ENCODE peak calls at places on chromosomes 12 and 14, in six cellular contexts. J is IMR-90, L is fibroblast of lung, X is omental fat pad, F is psoas muscle, C is thoracic aorta. I is an unnamed sample.

GRCh38 chr12:110282343-110282860 is 1.4 kb downstream of the ATP2A2 start:
- DNase-seq in J (no peak), L (no peak), X (no peak), F (no peak), C (no peak), I (no peak)

GRCh38 chr12:63982787-63983186 is 138.3 kb downstream of the SRGAP1 start:
- DNase-seq in J (no peak), L (no peak), X (no peak), F (no peak), C (no peak), I (no peak)

GRCh38 chr14:77123381-77124344 is 17.9 kb downstream of the ZDHHC22 start:
- DNase-seq in J (no peak), L (no peak), X (no peak), F (no peak), C (no peak), I (no peak)

GRCh38 chr12:74782086-74782485 is 244.5 kb downstream of the ATXN7L3B start:
- DNase-seq in J (no peak), L (no peak), X (no peak), F (no peak), C (no peak), I (peak; percentile 5)

GRCh38 chr14:103556976-103557758 is 5.3 kb downstream of the BAG5 start:
- DNase-seq in J (no peak), L (no peak), X (no peak), F (no peak), C (no peak), I (no peak)

GRCh38 chr14:68718033-68718725 is 74.7 kb downstream of the ZFP36L1 start:
- DNase-seq in J (no peak), L (no peak), X (no peak), F (no peak), C (no peak), I (peak; percentile 11)

GRCh38 chr12:990308-990648 is 745 bp upstream of the ERC1 start:
- DNase-seq in J (peak; percentile 74), L (peak; percentile 73), X (peak; percentile 38), F (peak; percentile 76), C (peak; percentile 41), I (peak; percentile 72)

GRCh38 chr12:116662612-116663144 is 75.2 kb downstream of the SPRING1 start:
- DNase-seq in J (peak; percentile 37), L (peak; percentile 36), X (no peak), F (no peak), C (no peak), I (peak; percentile 48)

GRCh38 chr12:45622210-45622937 is 107.1 kb upstream of the ARID2 start:
- DNase-seq in J (no peak), L (no peak), X (no peak), F (no peak), C (no peak), I (no peak)

GRCh38 chr12:94074970-94075695 is 73.2 kb upstream of the PLXNC1 start:
- DNase-seq in J (peak; percentile 89), L (peak; percentile 89), X (no peak), F (peak; percentile 65), C (no peak), I (peak; percentile 95)

GRCh38 chr14:92687681-92688433 is 60.6 kb downstream of the LGMN start:
- DNase-seq in J (no peak), L (peak; percentile 52), X (no peak), F (peak; percentile 43), C (no peak), I (peak; percentile 47)

GRCh38 chr12:92546259-92546825 is 156.4 kb upstream of the PLEKHG7 start:
- DNase-seq in J (no peak), L (no peak), X (no peak), F (no peak), C (no peak), I (no peak)

GRCh38 chr14:34331728-34332623 is 130.1 kb downstream of the SPTSSA start:
- DNase-seq in J (peak; percentile 62), L (peak; percentile 71), X (peak; percentile 33), F (peak; percentile 59), C (no peak), I (peak; percentile 78)

GRCh38 chr12:25501565-25501964 is 51.5 kb downstream of the LMNTD1 start:
- DNase-seq in J (peak; percentile 33), L (peak; percentile 53), X (no peak), F (no peak), C (no peak), I (peak; percentile 49)

GRCh38 chr14:30657050-30657449 is 34.9 kb downstream of the SCFD1 start:
- DNase-seq in J (no peak), L (no peak), X (no peak), F (no peak), C (no peak), I (no peak)

DNA sequence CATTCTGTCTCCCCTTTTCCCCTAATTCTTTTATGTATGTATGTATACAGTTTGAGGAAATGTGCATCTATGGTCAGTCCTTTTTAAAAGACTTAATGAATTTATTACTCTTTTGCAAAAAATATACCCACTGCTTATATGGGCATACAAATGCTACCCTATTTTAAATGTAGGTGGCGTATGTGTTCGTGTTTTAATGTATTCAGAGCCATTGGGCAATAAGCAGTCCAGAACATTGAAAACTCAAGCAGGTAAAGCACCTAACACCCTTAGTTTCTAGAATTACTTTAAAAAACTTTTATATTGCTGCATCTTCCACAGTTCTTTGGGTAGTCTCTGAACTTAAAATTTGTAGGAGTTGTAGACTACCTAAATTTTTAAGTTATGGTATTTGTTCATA is 42.6 kb upstream of the A2ML1 start:
- DNase-seq in J (no peak), L (no peak), X (no peak), F (no peak), C (no peak), I (no peak)
- TF ChIP-seq CTCF in J (no peak), L (no peak), X (no peak), F (no peak), C (no peak), I (no peak)

GRCh38 chr12:130104114-130104513 is 58.1 kb upstream of the FZD10 start:
- DNase-seq in J (no peak), L (no peak), X (no peak), F (no peak), C (no peak), I (no peak)
- TF ChIP-seq CTCF in J (no peak), L (no peak), X (no peak), F (no peak), C (no peak), I (no peak)

GRCh38 chr12:81252228-81252627 is 174.3 kb downstream of the ACSS3 start:
- DNase-seq in J (no peak), L (no peak), X (no peak), F (no peak), C (no peak), I (no peak)

GRCh38 chr12:81255947-81256346 is 178.1 kb downstream of the ACSS3 start:
- DNase-seq in J (no peak), L (no peak), X (no peak), F (no peak), C (no peak), I (no peak)

GRCh38 chr12:81253360-81253759 is 175.5 kb downstream of the ACSS3 start:
- DNase-seq in J (no peak), L (no peak), X (no peak), F (no peak), C (no peak), I (no peak)

GRCh38 chr12:81257952-81258551 is 180.2 kb downstream of the ACSS3 start:
- DNase-seq in J (peak; percentile 47), L (peak; percentile 47), X (no peak), F (no peak), C (no peak), I (peak; percentile 73)

DNA sequence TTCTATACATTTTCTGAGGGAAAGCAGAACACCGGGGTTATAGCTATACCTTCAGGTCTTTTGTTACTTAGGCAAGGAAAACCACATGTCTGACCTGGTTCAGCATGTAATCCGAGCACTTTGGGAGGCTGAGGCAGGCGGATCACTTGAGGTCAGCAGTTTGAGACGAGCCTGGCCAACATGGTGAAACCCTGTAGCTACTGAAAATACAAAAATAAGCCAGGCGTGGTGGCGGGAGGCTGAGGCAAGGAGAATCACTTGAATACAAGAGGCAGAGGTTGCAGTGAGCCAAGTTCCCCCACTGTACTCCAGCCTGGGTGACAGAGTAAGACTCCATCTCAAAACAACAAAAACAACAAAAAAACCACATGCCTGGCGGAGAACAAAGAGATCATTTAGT is 177.6 kb downstream of the ACSS3 start:
- DNase-seq in J (no peak), L (no peak), X (no peak), F (no peak), C (no peak), I (no peak)
- TF ChIP-seq CTCF in J (no peak), L (no peak), X (no peak), F (no peak), C (no peak), I (no peak)

DNA sequence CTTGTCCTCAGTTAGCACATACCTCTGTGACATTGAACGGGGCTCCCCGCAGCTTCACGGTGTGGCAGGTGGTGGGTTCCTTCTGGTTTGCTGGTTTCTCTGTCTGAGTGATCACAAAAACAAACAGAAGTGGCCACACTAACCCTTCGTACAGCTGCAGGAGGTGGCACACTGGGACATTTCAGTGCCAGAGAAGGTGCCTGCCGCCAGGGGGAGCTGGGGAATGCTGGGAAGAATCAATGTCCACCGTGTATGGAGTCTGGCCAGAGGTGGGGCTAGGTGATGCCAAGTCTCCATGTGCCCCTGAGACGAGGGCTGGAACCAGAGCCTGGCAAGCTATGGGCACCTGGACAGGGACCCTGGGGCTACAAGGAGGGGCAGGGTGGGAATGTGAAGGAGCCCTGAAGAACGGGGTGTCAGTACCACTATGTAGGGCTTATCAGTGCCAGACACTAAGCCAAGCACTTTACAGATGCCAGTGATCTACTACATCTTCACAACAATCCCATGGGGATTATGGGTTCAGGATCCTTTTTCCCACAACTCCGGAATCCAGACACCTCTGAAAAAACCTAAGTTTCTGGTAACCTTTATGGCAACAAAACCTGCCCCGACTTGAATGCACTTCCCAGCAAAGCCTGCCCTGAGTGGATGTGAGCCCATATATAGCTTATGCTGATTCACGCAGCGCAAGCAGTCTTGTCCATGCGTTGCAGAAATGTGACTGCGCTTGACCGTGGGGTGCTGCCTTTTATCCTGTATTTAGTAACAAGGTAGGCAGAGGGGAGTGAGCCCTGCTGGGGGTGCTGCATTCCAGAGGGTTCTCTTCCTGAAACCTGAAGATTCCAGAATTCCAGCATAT is 10.8 kb downstream of the RBM19 start:
- DNase-seq in J (peak; percentile 7), L (peak; percentile 1), X (no peak), F (no peak), C (no peak), I (peak; percentile 30)
- TF ChIP-seq CTCF in J (peak; percentile 46), L (peak; percentile 52), X (no peak), F (no peak), C (no peak), I (peak; percentile 71)

I was measured in choroid plexus epithelial cell.